ENCODE peak calls at places on chromosomes 1 and 21, in five cellular contexts. B is psoas muscle, G is A549, L is cardiac muscle cell, X is RWPE1. J is an unnamed sample.
A peak's percentile ranks its signal among the peaks of the same experiment; 100 is the strongest.

GRCh38 chr1:46027788-46028573 is 104.4 kb downstream of the PIK3R3 start:
- DNase-seq in B (no peak), G (no peak), L (no peak), X (no peak), J (no peak)

GRCh38 chr1:176315519-176316220 is 108.6 kb upstream of the COP1 start:
- DNase-seq in B (no peak), G (no peak), L (no peak), X (no peak), J (no peak)

GRCh38 chr1:230424440-230425251 is 1.5 kb downstream of the PGBD5 start:
- DNase-seq in B (no peak), G (no peak), L (no peak), X (no peak), J (no peak)

GRCh38 chr21:38913120-38913975 is 107.6 kb downstream of the ETS2 start:
- DNase-seq in B (peak; percentile 83), G (peak; percentile 79), L (peak; percentile 84), X (peak; percentile 85), J (peak; percentile 84)

GRCh38 chr1:212205006-212205405 is 80.2 kb upstream of the PPP2R5A start:
- DNase-seq in B (no peak), G (no peak), L (no peak), X (no peak), J (no peak)

GRCh38 chr1:77536813-77537212 is 145.6 kb downstream of the ZZZ3 start:
- DNase-seq in B (no peak), G (peak; percentile 36), L (peak; percentile 85), X (peak; percentile 88), J (no peak)

GRCh38 chr1:228333739-228334115 is 72.9 kb downstream of the TRIM11 start:
- DNase-seq in B (no peak), G (no peak), L (no peak), X (no peak), J (no peak)

GRCh38 chr1:37919277-37919676 is 27.6 kb downstream of the INPP5B start:
- DNase-seq in B (no peak), G (peak; percentile 46), L (peak; percentile 20), X (no peak), J (no peak)

GRCh38 chr1:6497215-6497866 is 5.9 kb upstream of the PLEKHG5 start:
- DNase-seq in B (no peak), G (no peak), L (peak; percentile 48), X (peak; percentile 67), J (no peak)

GRCh38 chr1:107051266-107051665 is 5.2 kb upstream of the PRMT6 start:
- DNase-seq in B (no peak), G (no peak), L (no peak), X (no peak), J (no peak)

GRCh38 chr1:25562101-25562927 is 18.9 kb downstream of the LDLRAP1 start:
- DNase-seq in B (no peak), G (no peak), L (no peak), X (no peak), J (no peak)

GRCh38 chr1:226384717-226385116 is 23.2 kb downstream of the PARP1 start:
- DNase-seq in B (no peak), G (no peak), L (no peak), X (no peak), J (no peak)

GRCh38 chr1:204915856-204916485 is 45.3 kb downstream of the NFASC start:
- DNase-seq in B (no peak), G (no peak), L (no peak), X (peak; percentile 92), J (no peak)

GRCh38 chr1:205225901-205226765 is 1.6 kb upstream of the TMCC2 start:
- DNase-seq in B (no peak), G (no peak), L (no peak), X (peak; percentile 56), J (no peak)

GRCh38 chr1:86190873-86191272 is 34.3 kb upstream of the COL24A1 start:
- DNase-seq in B (no peak), G (no peak), L (no peak), X (no peak), J (no peak)

DNA sequence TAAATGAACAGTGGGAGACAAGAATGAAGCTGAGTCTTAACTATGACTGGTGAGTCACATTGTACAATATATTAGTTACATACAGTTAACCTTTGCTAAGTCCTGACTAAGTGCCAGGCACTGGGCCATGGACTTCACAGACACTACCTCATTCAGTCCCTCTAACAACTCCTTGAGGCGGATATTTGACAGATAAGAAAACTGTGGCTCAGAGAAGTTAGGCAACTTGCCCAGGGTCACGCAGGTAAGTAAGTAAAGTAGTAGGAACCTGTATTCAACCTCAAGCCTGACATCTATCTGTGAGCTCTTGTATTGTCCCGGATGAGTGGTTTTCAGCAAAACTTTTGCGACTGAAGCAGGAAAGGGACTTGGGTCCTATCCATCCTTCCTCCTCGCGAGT is 62.1 kb downstream of the GNG12 start:
- DNase-seq in B (no peak), G (peak; percentile 68), L (no peak), X (peak; percentile 38), J (peak; percentile 52)
- TF ChIP-seq CTCF in B (no peak), G (peak; percentile 38), L (peak; percentile 32), X (no peak), J (no peak)

DNA sequence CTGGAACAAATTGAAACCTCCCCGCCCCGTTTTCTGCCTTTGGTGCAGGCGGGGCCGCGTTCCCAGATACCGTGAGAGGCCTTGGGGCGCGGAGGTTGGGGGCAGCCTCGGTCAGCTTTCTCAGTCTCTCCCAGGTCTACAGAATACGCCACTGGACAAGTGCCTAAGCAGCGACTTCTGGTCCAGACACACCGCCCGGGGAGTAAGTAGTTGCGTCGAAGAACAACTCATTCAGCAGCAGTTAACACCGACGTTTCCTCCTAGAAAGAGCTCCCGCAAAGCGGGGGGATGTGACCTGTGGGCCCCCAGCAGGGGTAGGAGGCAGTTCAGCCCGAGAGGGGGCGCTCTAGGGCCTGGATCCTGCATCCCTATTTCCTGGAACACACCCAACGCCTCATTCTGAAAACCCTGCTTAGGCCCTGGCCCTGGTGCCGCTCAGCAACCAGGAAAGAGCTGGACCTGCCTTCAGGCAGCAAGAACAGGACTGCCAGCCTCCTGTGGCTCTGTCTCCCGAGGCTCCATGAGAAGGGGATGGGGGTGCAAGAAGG is 6.5 kb upstream of the BARHL2 start:
- DNase-seq in B (no peak), G (no peak), L (no peak), X (no peak), J (no peak)
- TF ChIP-seq CTCF in B (no peak), G (no peak), L (peak; percentile 22), X (no peak), J (no peak)

GRCh38 chr1:229378586-229379442 is 36.0 kb upstream of the CCSAP start:
- DNase-seq in B (no peak), G (peak; percentile 13), L (peak; percentile 10), X (no peak), J (no peak)
- TF ChIP-seq CTCF in B (no peak), G (no peak), L (no peak), X (no peak), J (no peak)

GRCh38 chr1:152449661-152450060 is 35.6 kb upstream of the CRNN start:
- DNase-seq in B (no peak), G (no peak), L (no peak), X (no peak), J (no peak)

GRCh38 chr1:152448095-152448494 is 34.0 kb upstream of the CRNN start:
- DNase-seq in B (no peak), G (no peak), L (no peak), X (no peak), J (no peak)

GRCh38 chr1:152447484-152447883 is 33.4 kb upstream of the CRNN start:
- DNase-seq in B (no peak), G (no peak), L (no peak), X (no peak), J (no peak)

GRCh38 chr1:152448496-152448895 is 34.4 kb upstream of the CRNN start:
- DNase-seq in B (no peak), G (no peak), L (no peak), X (no peak), J (no peak)

GRCh38 chr1:152451254-152451653 is 37.2 kb upstream of the CRNN start:
- DNase-seq in B (no peak), G (no peak), L (no peak), X (no peak), J (no peak)
- TF ChIP-seq CTCF in B (no peak), G (no peak), L (no peak), X (no peak), J (no peak)

GRCh38 chr1:22711071-22711470 is 432 bp downstream of the EPHB2 start:
- DNase-seq in B (no peak), G (no peak), L (peak; percentile 13), X (peak; percentile 15), J (no peak)

GRCh38 chr1:22710688-22711024 is at the start of gene EPHB2:
- DNase-seq in B (peak; percentile 70), G (no peak), L (no peak), X (peak; percentile 68), J (no peak)

GRCh38 chr1:22708777-22709176 is 1.9 kb upstream of the EPHB2 start:
- DNase-seq in B (no peak), G (no peak), L (no peak), X (no peak), J (no peak)

GRCh38 chr1:22709891-22710687 is 550 bp upstream of the EPHB2 start:
- DNase-seq in B (peak; percentile 74), G (peak; percentile 24), L (peak; percentile 85), X (peak; percentile 51), J (no peak)

GRCh38 chr1:22709227-22709626 is 1.4 kb upstream of the EPHB2 start:
- DNase-seq in B (no peak), G (peak; percentile 30), L (no peak), X (no peak), J (no peak)
- TF ChIP-seq CTCF in B (no peak), G (peak; percentile 17), L (peak; percentile 28), X (no peak), J (no peak)